ENCODE peak calls at places on chromosomes 3 and 15, in seven cellular contexts. One of them, this sample, is unnamed.

GRCh38 chr3:134644731-134645514 is 5.9 kb downstream of the KY start:
- DNase-seq in thoracic aorta: no peak
- DNase-seq in NCI-H1436: no peak
- DNase-seq in GM13976: no peak
- DNase-seq in EL: no peak
- DNase-seq in CD4-positive, alpha-beta T cell: no peak
- DNase-seq in cardiac fibroblast: no peak
- DNase-seq in this sample: peak

GRCh38 chr3:127049390-127049789 is 66.5 kb downstream of the PLXNA1 start:
- DNase-seq in thoracic aorta: no peak
- DNase-seq in NCI-H1436: no peak
- DNase-seq in GM13976: no peak
- DNase-seq in EL: no peak
- DNase-seq in CD4-positive, alpha-beta T cell: no peak
- DNase-seq in cardiac fibroblast: no peak
- DNase-seq in this sample: no peak

GRCh38 chr3:10599444-10599843 is 94.1 kb upstream of the ATP2B2 start:
- DNase-seq in thoracic aorta: no peak
- DNase-seq in NCI-H1436: no peak
- DNase-seq in GM13976: no peak
- DNase-seq in EL: no peak
- DNase-seq in CD4-positive, alpha-beta T cell: no peak
- DNase-seq in cardiac fibroblast: no peak
- DNase-seq in this sample: no peak

GRCh38 chr15:33675246-33675645 is 293.1 kb upstream of the CHRM5 start:
- DNase-seq in thoracic aorta: no peak
- DNase-seq in NCI-H1436: no peak
- DNase-seq in GM13976: peak
- DNase-seq in EL: peak
- DNase-seq in CD4-positive, alpha-beta T cell: no peak
- DNase-seq in cardiac fibroblast: peak
- DNase-seq in this sample: peak

GRCh38 chr15:44195151-44195740 is at the start of gene FRMD5:
- DNase-seq in thoracic aorta: peak
- DNase-seq in NCI-H1436: peak
- DNase-seq in GM13976: peak
- DNase-seq in EL: peak
- DNase-seq in CD4-positive, alpha-beta T cell: peak
- DNase-seq in cardiac fibroblast: peak
- DNase-seq in this sample: peak

GRCh38 chr3:81823882-81824395 is 62.5 kb upstream of the GBE1 start:
- DNase-seq in thoracic aorta: no peak
- DNase-seq in NCI-H1436: peak
- DNase-seq in GM13976: no peak
- DNase-seq in EL: no peak
- DNase-seq in CD4-positive, alpha-beta T cell: no peak
- DNase-seq in cardiac fibroblast: no peak
- DNase-seq in this sample: peak

GRCh38 chr15:59522988-59523461 is 85.0 kb downstream of the FAM81A start:
- DNase-seq in thoracic aorta: no peak
- DNase-seq in NCI-H1436: no peak
- DNase-seq in GM13976: no peak
- DNase-seq in EL: no peak
- DNase-seq in CD4-positive, alpha-beta T cell: peak
- DNase-seq in cardiac fibroblast: no peak
- DNase-seq in this sample: no peak

GRCh38 chr3:23129062-23129461 is 74.1 kb upstream of the UBE2E2 start:
- DNase-seq in thoracic aorta: no peak
- DNase-seq in NCI-H1436: no peak
- DNase-seq in GM13976: no peak
- DNase-seq in EL: no peak
- DNase-seq in CD4-positive, alpha-beta T cell: no peak
- DNase-seq in cardiac fibroblast: no peak
- DNase-seq in this sample: no peak

GRCh38 chr15:74961616-74962015 is 5.0 kb upstream of the RPP25 start:
- DNase-seq in thoracic aorta: no peak
- DNase-seq in NCI-H1436: no peak
- DNase-seq in GM13976: no peak
- DNase-seq in EL: no peak
- DNase-seq in CD4-positive, alpha-beta T cell: no peak
- DNase-seq in cardiac fibroblast: no peak
- DNase-seq in this sample: no peak

GRCh38 chr3:137205394-137206060 is 247.7 kb downstream of the IL20RB start:
- DNase-seq in thoracic aorta: no peak
- DNase-seq in NCI-H1436: no peak
- DNase-seq in GM13976: no peak
- DNase-seq in EL: peak
- DNase-seq in CD4-positive, alpha-beta T cell: no peak
- DNase-seq in cardiac fibroblast: no peak
- DNase-seq in this sample: no peak

GRCh38 chr3:78077178-78077577 is 1037.3 kb downstream of the ROBO2 start:
- DNase-seq in thoracic aorta: no peak
- DNase-seq in NCI-H1436: no peak
- DNase-seq in GM13976: no peak
- DNase-seq in EL: no peak
- DNase-seq in CD4-positive, alpha-beta T cell: no peak
- DNase-seq in cardiac fibroblast: no peak
- DNase-seq in this sample: no peak

GRCh38 chr15:77020348-77021087 is 25.6 kb downstream of the PSTPIP1 start:
- DNase-seq in thoracic aorta: no peak
- DNase-seq in NCI-H1436: no peak
- DNase-seq in GM13976: no peak
- DNase-seq in EL: no peak
- DNase-seq in CD4-positive, alpha-beta T cell: no peak
- DNase-seq in cardiac fibroblast: no peak
- DNase-seq in this sample: no peak

GRCh38 chr3:106482436-106482835 is 613.6 kb upstream of the CBLB start:
- DNase-seq in thoracic aorta: no peak
- DNase-seq in NCI-H1436: no peak
- DNase-seq in GM13976: no peak
- DNase-seq in EL: no peak
- DNase-seq in CD4-positive, alpha-beta T cell: no peak
- DNase-seq in cardiac fibroblast: peak
- DNase-seq in this sample: no peak

GRCh38 chr15:66723826-66724731 is 22.0 kb downstream of the SMAD6 start:
- DNase-seq in thoracic aorta: no peak
- DNase-seq in NCI-H1436: no peak
- DNase-seq in GM13976: no peak
- DNase-seq in EL: no peak
- DNase-seq in CD4-positive, alpha-beta T cell: no peak
- DNase-seq in cardiac fibroblast: no peak
- DNase-seq in this sample: no peak

GRCh38 chr3:37956353-37957184 is 34.0 kb upstream of the VILL start:
- DNase-seq in thoracic aorta: no peak
- DNase-seq in NCI-H1436: no peak
- DNase-seq in GM13976: no peak
- DNase-seq in EL: no peak
- DNase-seq in CD4-positive, alpha-beta T cell: no peak
- DNase-seq in cardiac fibroblast: no peak
- DNase-seq in this sample: no peak

GRCh38 chr15:57358611-57359010 is 17.7 kb upstream of the CGNL1 start:
- DNase-seq in thoracic aorta: no peak
- DNase-seq in NCI-H1436: no peak
- DNase-seq in GM13976: no peak
- DNase-seq in EL: no peak
- DNase-seq in CD4-positive, alpha-beta T cell: no peak
- DNase-seq in cardiac fibroblast: no peak
- DNase-seq in this sample: no peak

GRCh38 chr3:184429786-184430185 is 49.9 kb downstream of the CHRD start:
- DNase-seq in thoracic aorta: no peak
- DNase-seq in NCI-H1436: no peak
- DNase-seq in GM13976: no peak
- DNase-seq in EL: no peak
- DNase-seq in CD4-positive, alpha-beta T cell: no peak
- DNase-seq in cardiac fibroblast: no peak
- DNase-seq in this sample: no peak

GRCh38 chr3:73727117-73727802 is 102.5 kb upstream of the PDZRN3 start:
- DNase-seq in thoracic aorta: no peak
- DNase-seq in NCI-H1436: no peak
- DNase-seq in GM13976: no peak
- DNase-seq in EL: peak
- DNase-seq in CD4-positive, alpha-beta T cell: no peak
- DNase-seq in cardiac fibroblast: peak
- DNase-seq in this sample: no peak

GRCh38 chr15:68385671-68386586 is 46.0 kb downstream of the ITGA11 start:
- DNase-seq in thoracic aorta: no peak
- DNase-seq in NCI-H1436: no peak
- DNase-seq in GM13976: no peak
- DNase-seq in EL: no peak
- DNase-seq in CD4-positive, alpha-beta T cell: no peak
- DNase-seq in cardiac fibroblast: no peak
- DNase-seq in this sample: no peak

GRCh38 chr3:7263347-7264195 is 402.7 kb downstream of the GRM7 start:
- DNase-seq in thoracic aorta: no peak
- DNase-seq in NCI-H1436: no peak
- DNase-seq in GM13976: no peak
- DNase-seq in EL: no peak
- DNase-seq in CD4-positive, alpha-beta T cell: no peak
- DNase-seq in cardiac fibroblast: no peak
- DNase-seq in this sample: no peak

GRCh38 chr3:188108703-188109412 is 45.1 kb upstream of the LPP start:
- DNase-seq in thoracic aorta: no peak
- DNase-seq in NCI-H1436: no peak
- DNase-seq in GM13976: no peak
- DNase-seq in EL: no peak
- DNase-seq in CD4-positive, alpha-beta T cell: no peak
- DNase-seq in cardiac fibroblast: no peak
- DNase-seq in this sample: no peak

GRCh38 chr3:33113772-33114621 is at the start of gene CRTAP:
- DNase-seq in thoracic aorta: peak
- DNase-seq in NCI-H1436: peak
- DNase-seq in GM13976: peak
- DNase-seq in EL: peak
- DNase-seq in CD4-positive, alpha-beta T cell: peak
- DNase-seq in cardiac fibroblast: peak
- DNase-seq in this sample: peak

GRCh38 chr3:187748050-187748481 is 2.8 kb upstream of the BCL6 start:
- DNase-seq in thoracic aorta: peak
- DNase-seq in NCI-H1436: peak
- DNase-seq in GM13976: peak
- DNase-seq in EL: peak
- DNase-seq in CD4-positive, alpha-beta T cell: peak
- DNase-seq in cardiac fibroblast: peak
- DNase-seq in this sample: peak

GRCh38 chr3:138423316-138423715 is 11.1 kb upstream of the ESYT3 start:
- DNase-seq in thoracic aorta: no peak
- DNase-seq in NCI-H1436: no peak
- DNase-seq in GM13976: no peak
- DNase-seq in EL: no peak
- DNase-seq in CD4-positive, alpha-beta T cell: no peak
- DNase-seq in cardiac fibroblast: no peak
- DNase-seq in this sample: no peak

GRCh38 chr3:128494152-128494650 is 1.2 kb upstream of the GATA2 start:
- DNase-seq in thoracic aorta: no peak
- DNase-seq in NCI-H1436: no peak
- DNase-seq in GM13976: no peak
- DNase-seq in EL: no peak
- DNase-seq in CD4-positive, alpha-beta T cell: no peak
- DNase-seq in cardiac fibroblast: no peak
- DNase-seq in this sample: no peak

GRCh38 chr3:191357909-191358308 is 27.6 kb upstream of the UTS2B start:
- DNase-seq in thoracic aorta: no peak
- DNase-seq in NCI-H1436: no peak
- DNase-seq in GM13976: no peak
- DNase-seq in EL: no peak
- DNase-seq in CD4-positive, alpha-beta T cell: no peak
- DNase-seq in cardiac fibroblast: no peak
- DNase-seq in this sample: no peak

GRCh38 chr3:2511356-2511755 is 412.7 kb downstream of the CNTN4 start:
- DNase-seq in thoracic aorta: no peak
- DNase-seq in NCI-H1436: peak
- DNase-seq in GM13976: no peak
- DNase-seq in EL: no peak
- DNase-seq in CD4-positive, alpha-beta T cell: no peak
- DNase-seq in cardiac fibroblast: no peak
- DNase-seq in this sample: no peak

GRCh38 chr3:41462103-41462691 is 262.9 kb downstream of the CTNNB1 start:
- DNase-seq in thoracic aorta: no peak
- DNase-seq in NCI-H1436: no peak
- DNase-seq in GM13976: no peak
- DNase-seq in EL: no peak
- DNase-seq in CD4-positive, alpha-beta T cell: no peak
- DNase-seq in cardiac fibroblast: no peak
- DNase-seq in this sample: no peak

GRCh38 chr3:8938021-8938420 is 25.3 kb downstream of the RAD18 start:
- DNase-seq in thoracic aorta: no peak
- DNase-seq in NCI-H1436: no peak
- DNase-seq in GM13976: no peak
- DNase-seq in EL: peak
- DNase-seq in CD4-positive, alpha-beta T cell: no peak
- DNase-seq in cardiac fibroblast: peak
- DNase-seq in this sample: peak

GRCh38 chr3:36763850-36764703 is at the start of gene DCLK3:
- DNase-seq in thoracic aorta: no peak
- DNase-seq in NCI-H1436: peak
- DNase-seq in GM13976: peak
- DNase-seq in EL: no peak
- DNase-seq in CD4-positive, alpha-beta T cell: no peak
- DNase-seq in cardiac fibroblast: no peak
- DNase-seq in this sample: no peak

GRCh38 chr3:75978686-75979085 is 193.3 kb upstream of the ZNF717 start:
- DNase-seq in thoracic aorta: no peak
- DNase-seq in NCI-H1436: no peak
- DNase-seq in GM13976: no peak
- DNase-seq in EL: peak
- DNase-seq in CD4-positive, alpha-beta T cell: no peak
- DNase-seq in cardiac fibroblast: peak
- DNase-seq in this sample: no peak

GRCh38 chr15:62503451-62503850 is 338.4 kb upstream of the C2CD4B start:
- DNase-seq in thoracic aorta: peak
- DNase-seq in NCI-H1436: no peak
- DNase-seq in GM13976: no peak
- DNase-seq in EL: peak
- DNase-seq in CD4-positive, alpha-beta T cell: no peak
- DNase-seq in cardiac fibroblast: peak
- DNase-seq in this sample: peak